ENCODE peak calls at places on chromosomes 2 and 18, in six cellular contexts. One of them, this sample, is unnamed.

GRCh38 chr2:201220102-201220570 is 37.2 kb downstream of the CASP10 start:
- DNase-seq in suprapubic skin: no peak
- DNase-seq in CD8-positive, alpha-beta T cell: no peak
- DNase-seq in right atrium auricular region: no peak
- DNase-seq in GM23338: peak; percentile 56
- DNase-seq in astrocyte of the spinal cord: no peak
- DNase-seq in this sample: no peak

GRCh38 chr2:14941151-14941631 is 308.7 kb downstream of the LRATD1 start:
- DNase-seq in suprapubic skin: no peak
- DNase-seq in CD8-positive, alpha-beta T cell: no peak
- DNase-seq in right atrium auricular region: no peak
- DNase-seq in GM23338: no peak
- DNase-seq in astrocyte of the spinal cord: no peak
- DNase-seq in this sample: no peak

GRCh38 chr2:119305497-119306195 is 61.0 kb downstream of the C2orf76 start:
- DNase-seq in suprapubic skin: no peak
- DNase-seq in CD8-positive, alpha-beta T cell: no peak
- DNase-seq in right atrium auricular region: no peak
- DNase-seq in GM23338: no peak
- DNase-seq in astrocyte of the spinal cord: no peak
- DNase-seq in this sample: no peak

GRCh38 chr2:219870023-219870422 is 242.6 kb downstream of the SLC4A3 start:
- DNase-seq in suprapubic skin: no peak
- DNase-seq in CD8-positive, alpha-beta T cell: no peak
- DNase-seq in right atrium auricular region: no peak
- DNase-seq in GM23338: no peak
- DNase-seq in astrocyte of the spinal cord: no peak
- DNase-seq in this sample: no peak

GRCh38 chr18:51461956-51462355 is 264.5 kb upstream of the MEX3C start:
- DNase-seq in suprapubic skin: no peak
- DNase-seq in CD8-positive, alpha-beta T cell: no peak
- DNase-seq in right atrium auricular region: no peak
- DNase-seq in GM23338: no peak
- DNase-seq in astrocyte of the spinal cord: peak; percentile 19
- DNase-seq in this sample: peak; percentile 34

GRCh38 chr2:69545477-69545932 is 98.0 kb downstream of the AAK1 start:
- DNase-seq in suprapubic skin: no peak
- DNase-seq in CD8-positive, alpha-beta T cell: no peak
- DNase-seq in right atrium auricular region: no peak
- DNase-seq in GM23338: no peak
- DNase-seq in astrocyte of the spinal cord: no peak
- DNase-seq in this sample: no peak

GRCh38 chr2:113268621-113269360 is 9.9 kb downstream of the PAX8 start:
- DNase-seq in suprapubic skin: no peak
- DNase-seq in CD8-positive, alpha-beta T cell: no peak
- DNase-seq in right atrium auricular region: no peak
- DNase-seq in GM23338: no peak
- DNase-seq in astrocyte of the spinal cord: no peak
- DNase-seq in this sample: no peak

GRCh38 chr2:144414324-144414845 is 105.5 kb downstream of the ZEB2 start:
- DNase-seq in suprapubic skin: peak; percentile 82
- DNase-seq in CD8-positive, alpha-beta T cell: no peak
- DNase-seq in right atrium auricular region: peak; percentile 75
- DNase-seq in GM23338: no peak
- DNase-seq in astrocyte of the spinal cord: peak; percentile 90
- DNase-seq in this sample: no peak

GRCh38 chr2:84846041-84846663 is 34.7 kb downstream of the TRABD2A start:
- DNase-seq in suprapubic skin: no peak
- DNase-seq in CD8-positive, alpha-beta T cell: no peak
- DNase-seq in right atrium auricular region: no peak
- DNase-seq in GM23338: no peak
- DNase-seq in astrocyte of the spinal cord: peak; percentile 59
- DNase-seq in this sample: peak; percentile 86

GRCh38 chr2:79711098-79711497 is 198.2 kb downstream of the CTNNA2 start:
- DNase-seq in suprapubic skin: no peak
- DNase-seq in CD8-positive, alpha-beta T cell: no peak
- DNase-seq in right atrium auricular region: no peak
- DNase-seq in GM23338: no peak
- DNase-seq in astrocyte of the spinal cord: no peak
- DNase-seq in this sample: no peak

GRCh38 chr2:195425328-195425727 is 231.7 kb upstream of the SLC39A10 start:
- DNase-seq in suprapubic skin: no peak
- DNase-seq in CD8-positive, alpha-beta T cell: no peak
- DNase-seq in right atrium auricular region: no peak
- DNase-seq in GM23338: no peak
- DNase-seq in astrocyte of the spinal cord: no peak
- DNase-seq in this sample: no peak

GRCh38 chr18:44945847-44946490 is 265.3 kb downstream of the SETBP1 start:
- DNase-seq in suprapubic skin: no peak
- DNase-seq in CD8-positive, alpha-beta T cell: no peak
- DNase-seq in right atrium auricular region: no peak
- DNase-seq in GM23338: no peak
- DNase-seq in astrocyte of the spinal cord: no peak
- DNase-seq in this sample: no peak

GRCh38 chr2:85961053-85961452 is 72.3 kb upstream of the ST3GAL5 start:
- DNase-seq in suprapubic skin: no peak
- DNase-seq in CD8-positive, alpha-beta T cell: no peak
- DNase-seq in right atrium auricular region: peak; percentile 36
- DNase-seq in GM23338: no peak
- DNase-seq in astrocyte of the spinal cord: no peak
- DNase-seq in this sample: no peak

DNA sequence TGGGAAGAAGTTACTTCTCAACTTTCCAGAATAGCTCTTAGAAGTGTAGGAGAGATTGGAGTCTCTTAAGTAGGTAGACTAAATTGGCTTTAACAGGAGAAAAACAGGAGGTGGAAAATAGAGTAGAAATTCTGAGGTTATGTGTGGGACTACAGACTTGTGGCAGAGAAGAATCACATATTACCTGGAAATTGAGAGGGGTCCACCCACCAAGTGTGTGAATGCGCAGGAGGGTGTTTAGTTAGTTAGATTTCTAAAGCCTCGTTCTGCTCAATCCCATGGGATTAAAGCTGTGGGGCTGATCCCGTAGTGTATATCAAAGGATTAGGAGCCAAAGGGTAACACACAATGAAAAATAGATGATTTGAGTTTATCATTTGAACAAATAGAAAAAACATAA is 319.1 kb downstream of the TRIB2 start:
- DNase-seq in suprapubic skin: no peak
- DNase-seq in CD8-positive, alpha-beta T cell: no peak
- DNase-seq in right atrium auricular region: no peak
- DNase-seq in GM23338: no peak
- DNase-seq in astrocyte of the spinal cord: no peak
- DNase-seq in this sample: no peak
- TF ChIP-seq CTCF in suprapubic skin: no peak
- TF ChIP-seq CTCF in CD8-positive, alpha-beta T cell: no peak
- TF ChIP-seq CTCF in right atrium auricular region: no peak
- TF ChIP-seq CTCF in GM23338: no peak
- TF ChIP-seq CTCF in astrocyte of the spinal cord: no peak
- TF ChIP-seq CTCF in this sample: no peak

GRCh38 chr18:37334494-37335125 is 231.0 kb downstream of the CELF4 start:
- DNase-seq in suprapubic skin: no peak
- DNase-seq in CD8-positive, alpha-beta T cell: no peak
- DNase-seq in right atrium auricular region: no peak
- DNase-seq in GM23338: no peak
- DNase-seq in astrocyte of the spinal cord: peak; percentile 45
- DNase-seq in this sample: peak; percentile 79
- H3K4me3 ChIP-seq in suprapubic skin: no peak overlapping the region
- H3K4me3 ChIP-seq in CD8-positive, alpha-beta T cell: no peak overlapping the region
- H3K4me3 ChIP-seq in right atrium auricular region: no peak overlapping the region
- H3K4me3 ChIP-seq in GM23338: no peak overlapping the region
- H3K4me3 ChIP-seq in astrocyte of the spinal cord: no peak overlapping the region
- H3K4me3 ChIP-seq in this sample: peak overlapping the region; percentile 18

GRCh38 chr2:196449083-196449482 is 190.4 kb upstream of the CCDC150 start:
- DNase-seq in suprapubic skin: no peak
- DNase-seq in CD8-positive, alpha-beta T cell: no peak
- DNase-seq in right atrium auricular region: no peak
- DNase-seq in GM23338: no peak
- DNase-seq in astrocyte of the spinal cord: no peak
- DNase-seq in this sample: no peak

GRCh38 chr2:196448680-196449079 is 190.8 kb upstream of the CCDC150 start:
- DNase-seq in suprapubic skin: no peak
- DNase-seq in CD8-positive, alpha-beta T cell: no peak
- DNase-seq in right atrium auricular region: no peak
- DNase-seq in GM23338: no peak
- DNase-seq in astrocyte of the spinal cord: no peak
- DNase-seq in this sample: no peak

GRCh38 chr2:196452758-196453157 is 186.8 kb upstream of the CCDC150 start:
- DNase-seq in suprapubic skin: no peak
- DNase-seq in CD8-positive, alpha-beta T cell: no peak
- DNase-seq in right atrium auricular region: no peak
- DNase-seq in GM23338: no peak
- DNase-seq in astrocyte of the spinal cord: no peak
- DNase-seq in this sample: no peak

GRCh38 chr2:196454492-196454891 is 185.0 kb upstream of the CCDC150 start:
- DNase-seq in suprapubic skin: no peak
- DNase-seq in CD8-positive, alpha-beta T cell: no peak
- DNase-seq in right atrium auricular region: no peak
- DNase-seq in GM23338: no peak
- DNase-seq in astrocyte of the spinal cord: no peak
- DNase-seq in this sample: no peak

DNA sequence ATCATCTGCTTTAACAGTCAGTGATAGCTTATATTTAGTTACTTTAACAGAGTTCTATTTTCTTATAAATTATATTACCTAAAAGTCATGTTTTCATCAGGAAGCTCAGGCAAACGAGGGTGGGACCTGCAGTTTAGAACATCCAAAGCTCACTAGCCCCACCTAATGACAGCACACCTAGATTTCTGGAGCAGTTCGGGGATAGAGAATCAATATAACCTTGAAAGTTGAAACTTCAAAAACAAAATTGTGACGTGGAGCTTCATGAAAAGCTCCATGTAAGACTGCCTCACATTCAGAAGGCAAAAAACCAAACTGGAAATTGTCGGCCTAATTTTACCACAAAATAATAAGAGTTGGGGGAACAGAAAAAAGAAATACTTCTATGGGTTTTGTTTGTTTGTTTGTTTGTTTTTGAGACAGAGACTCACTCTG is 185.9 kb upstream of the CCDC150 start:
- DNase-seq in suprapubic skin: no peak
- DNase-seq in CD8-positive, alpha-beta T cell: no peak
- DNase-seq in right atrium auricular region: no peak
- DNase-seq in GM23338: peak; percentile 79
- DNase-seq in astrocyte of the spinal cord: peak; percentile 70
- DNase-seq in this sample: no peak
- TF ChIP-seq CTCF in suprapubic skin: no peak
- TF ChIP-seq CTCF in CD8-positive, alpha-beta T cell: no peak
- TF ChIP-seq CTCF in right atrium auricular region: peak; percentile 39
- TF ChIP-seq CTCF in GM23338: peak; percentile 82
- TF ChIP-seq CTCF in astrocyte of the spinal cord: peak; percentile 76
- TF ChIP-seq CTCF in this sample: peak; percentile 75

GRCh38 chr2:73174941-73175662 is 27.3 kb upstream of the NOTO start:
- DNase-seq in suprapubic skin: no peak
- DNase-seq in CD8-positive, alpha-beta T cell: no peak
- DNase-seq in right atrium auricular region: no peak
- DNase-seq in GM23338: no peak
- DNase-seq in astrocyte of the spinal cord: no peak
- DNase-seq in this sample: no peak
- H3K4me3 ChIP-seq in suprapubic skin: peak overlapping the region; percentile 55
- H3K4me3 ChIP-seq in CD8-positive, alpha-beta T cell: peak overlapping the region; percentile 65
- H3K4me3 ChIP-seq in right atrium auricular region: peak overlapping the region; percentile 49
- H3K4me3 ChIP-seq in GM23338: peak overlapping the region; percentile 83
- H3K4me3 ChIP-seq in astrocyte of the spinal cord: peak overlapping the region; percentile 28
- H3K4me3 ChIP-seq in this sample: peak overlapping the region; percentile 25

This sample was measured in retinal pigment epithelial cell.